ENCODE peak calls at places on chromosomes 2 and 18, in ten cellular contexts. One of them, this sample, is unnamed. For H3K4me1, the result is how much of the 10 kb centered on the place peaks cover.

GRCh38 chr2:233261819-233262555 is 10.5 kb downstream of the ATG16L1 start:
- DNase-seq in cardiac muscle cell: no peak
- DNase-seq in psoas muscle: no peak
- DNase-seq in left ventricle myocardium inferior: no peak
- DNase-seq in upper lobe of left lung: no peak
- DNase-seq in MM.1S: no peak
- DNase-seq in stomach: no peak
- DNase-seq in IMR-90: no peak
- DNase-seq in A673: no peak
- DNase-seq in OCI-LY7: no peak
- DNase-seq in this sample: no peak

GRCh38 chr2:48434101-48434500 is 95.9 kb upstream of the STON1 start:
- DNase-seq in cardiac muscle cell: no peak
- DNase-seq in psoas muscle: no peak
- DNase-seq in left ventricle myocardium inferior: no peak
- DNase-seq in upper lobe of left lung: no peak
- DNase-seq in MM.1S: no peak
- DNase-seq in stomach: no peak
- DNase-seq in IMR-90: no peak
- DNase-seq in A673: no peak
- DNase-seq in OCI-LY7: no peak
- DNase-seq in this sample: no peak

GRCh38 chr2:191180712-191181111 is 29.9 kb upstream of the STAT4 start:
- DNase-seq in cardiac muscle cell: no peak
- DNase-seq in psoas muscle: no peak
- DNase-seq in left ventricle myocardium inferior: no peak
- DNase-seq in upper lobe of left lung: no peak
- DNase-seq in MM.1S: no peak
- DNase-seq in stomach: no peak
- DNase-seq in IMR-90: peak
- DNase-seq in A673: no peak
- DNase-seq in OCI-LY7: no peak
- DNase-seq in this sample: no peak

GRCh38 chr2:239753537-239753936 is 271.6 kb downstream of the NDUFA10 start:
- DNase-seq in cardiac muscle cell: no peak
- DNase-seq in psoas muscle: no peak
- DNase-seq in left ventricle myocardium inferior: no peak
- DNase-seq in upper lobe of left lung: peak
- DNase-seq in MM.1S: no peak
- DNase-seq in stomach: no peak
- DNase-seq in IMR-90: no peak
- DNase-seq in A673: no peak
- DNase-seq in OCI-LY7: no peak
- DNase-seq in this sample: no peak

GRCh38 chr18:80009661-80010550 is 21.5 kb upstream of the TXNL4A start:
- DNase-seq in cardiac muscle cell: no peak
- DNase-seq in psoas muscle: peak
- DNase-seq in left ventricle myocardium inferior: peak
- DNase-seq in upper lobe of left lung: no peak
- DNase-seq in MM.1S: no peak
- DNase-seq in stomach: peak
- DNase-seq in IMR-90: peak
- DNase-seq in A673: no peak
- DNase-seq in OCI-LY7: no peak
- DNase-seq in this sample: no peak

GRCh38 chr18:25726278-25726677 is 364.1 kb downstream of the SS18 start:
- DNase-seq in cardiac muscle cell: no peak
- DNase-seq in psoas muscle: no peak
- DNase-seq in left ventricle myocardium inferior: no peak
- DNase-seq in upper lobe of left lung: no peak
- DNase-seq in MM.1S: no peak
- DNase-seq in stomach: no peak
- DNase-seq in IMR-90: peak
- DNase-seq in A673: no peak
- DNase-seq in OCI-LY7: no peak
- DNase-seq in this sample: peak

GRCh38 chr2:156332452-156333273 is at the start of gene NR4A2:
- DNase-seq in cardiac muscle cell: peak
- DNase-seq in psoas muscle: peak
- DNase-seq in left ventricle myocardium inferior: peak
- DNase-seq in upper lobe of left lung: peak
- DNase-seq in MM.1S: peak
- DNase-seq in stomach: peak
- DNase-seq in IMR-90: peak
- DNase-seq in A673: peak
- DNase-seq in OCI-LY7: no peak
- DNase-seq in this sample: no peak

GRCh38 chr2:98277156-98277859 is 68.9 kb upstream of the CNGA3 start:
- DNase-seq in cardiac muscle cell: no peak
- DNase-seq in psoas muscle: no peak
- DNase-seq in left ventricle myocardium inferior: no peak
- DNase-seq in upper lobe of left lung: no peak
- DNase-seq in MM.1S: no peak
- DNase-seq in stomach: no peak
- DNase-seq in IMR-90: no peak
- DNase-seq in A673: no peak
- DNase-seq in OCI-LY7: no peak
- DNase-seq in this sample: no peak

GRCh38 chr2:231683907-231684306 is 24.4 kb upstream of the PTMA start:
- DNase-seq in cardiac muscle cell: no peak
- DNase-seq in psoas muscle: no peak
- DNase-seq in left ventricle myocardium inferior: no peak
- DNase-seq in upper lobe of left lung: no peak
- DNase-seq in MM.1S: no peak
- DNase-seq in stomach: no peak
- DNase-seq in IMR-90: no peak
- DNase-seq in A673: no peak
- DNase-seq in OCI-LY7: peak
- DNase-seq in this sample: peak

GRCh38 chr2:231680992-231681852 is 27.1 kb upstream of the PTMA start:
- DNase-seq in cardiac muscle cell: peak
- DNase-seq in psoas muscle: peak
- DNase-seq in left ventricle myocardium inferior: peak
- DNase-seq in upper lobe of left lung: peak
- DNase-seq in MM.1S: no peak
- DNase-seq in stomach: peak
- DNase-seq in IMR-90: peak
- DNase-seq in A673: no peak
- DNase-seq in OCI-LY7: peak
- DNase-seq in this sample: peak

GRCh38 chr2:231684314-231685223 is 23.8 kb upstream of the PTMA start:
- DNase-seq in cardiac muscle cell: no peak
- DNase-seq in psoas muscle: no peak
- DNase-seq in left ventricle myocardium inferior: peak
- DNase-seq in upper lobe of left lung: peak
- DNase-seq in MM.1S: no peak
- DNase-seq in stomach: no peak
- DNase-seq in IMR-90: no peak
- DNase-seq in A673: no peak
- DNase-seq in OCI-LY7: peak
- DNase-seq in this sample: peak

GRCh38 chr2:231682546-231683291 is 25.6 kb upstream of the PTMA start:
- DNase-seq in cardiac muscle cell: no peak
- DNase-seq in psoas muscle: no peak
- DNase-seq in left ventricle myocardium inferior: no peak
- DNase-seq in upper lobe of left lung: no peak
- DNase-seq in MM.1S: no peak
- DNase-seq in stomach: no peak
- DNase-seq in IMR-90: no peak
- DNase-seq in A673: no peak
- DNase-seq in OCI-LY7: peak
- DNase-seq in this sample: peak

DNA sequence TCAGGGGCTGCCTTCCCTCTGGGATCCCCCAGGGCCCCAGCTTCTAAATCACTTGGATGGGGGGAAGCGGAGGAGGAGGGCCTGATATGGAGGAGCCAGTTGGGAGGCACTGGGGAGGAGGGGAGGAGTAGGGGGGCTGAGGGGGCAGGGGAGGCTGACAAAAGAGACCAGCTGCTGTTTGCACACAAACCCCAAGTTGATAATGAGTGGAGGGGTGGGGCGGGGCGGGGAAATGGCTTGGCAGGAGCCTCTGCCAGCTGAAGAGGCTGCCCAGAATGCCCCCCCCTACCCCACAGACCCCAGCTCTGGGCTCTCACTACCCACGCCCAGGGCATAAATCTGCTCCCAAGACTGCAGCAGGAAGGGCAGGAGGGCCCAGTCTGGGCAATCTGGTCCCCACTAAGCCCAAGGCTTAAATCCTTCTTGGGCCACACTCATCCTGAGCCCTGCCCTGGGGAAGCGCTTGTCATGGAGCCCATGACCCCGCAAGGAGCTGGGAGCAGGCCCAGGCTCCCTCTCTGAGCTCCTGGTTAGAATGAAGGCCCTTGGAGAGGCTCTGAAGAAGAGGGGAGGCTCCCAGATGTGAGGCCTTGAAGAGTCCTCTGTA is 24.9 kb upstream of the PTMA start:
- DNase-seq in cardiac muscle cell: no peak
- DNase-seq in psoas muscle: no peak
- DNase-seq in left ventricle myocardium inferior: no peak
- DNase-seq in upper lobe of left lung: no peak
- DNase-seq in MM.1S: no peak
- DNase-seq in stomach: no peak
- DNase-seq in IMR-90: no peak
- DNase-seq in A673: no peak
- DNase-seq in OCI-LY7: no peak
- DNase-seq in this sample: peak
- H3K4me1 ChIP-seq in cardiac muscle cell: under half
- H3K4me1 ChIP-seq in psoas muscle: under half
- H3K4me1 ChIP-seq in left ventricle myocardium inferior: under half
- H3K4me1 ChIP-seq in upper lobe of left lung: under half
- H3K4me1 ChIP-seq in MM.1S: under half
- H3K4me1 ChIP-seq in stomach: under half
- H3K4me1 ChIP-seq in IMR-90: under half
- H3K4me1 ChIP-seq in A673: under half
- H3K4me1 ChIP-seq in OCI-LY7: half or more
- H3K4me1 ChIP-seq in this sample: half or more

DNA sequence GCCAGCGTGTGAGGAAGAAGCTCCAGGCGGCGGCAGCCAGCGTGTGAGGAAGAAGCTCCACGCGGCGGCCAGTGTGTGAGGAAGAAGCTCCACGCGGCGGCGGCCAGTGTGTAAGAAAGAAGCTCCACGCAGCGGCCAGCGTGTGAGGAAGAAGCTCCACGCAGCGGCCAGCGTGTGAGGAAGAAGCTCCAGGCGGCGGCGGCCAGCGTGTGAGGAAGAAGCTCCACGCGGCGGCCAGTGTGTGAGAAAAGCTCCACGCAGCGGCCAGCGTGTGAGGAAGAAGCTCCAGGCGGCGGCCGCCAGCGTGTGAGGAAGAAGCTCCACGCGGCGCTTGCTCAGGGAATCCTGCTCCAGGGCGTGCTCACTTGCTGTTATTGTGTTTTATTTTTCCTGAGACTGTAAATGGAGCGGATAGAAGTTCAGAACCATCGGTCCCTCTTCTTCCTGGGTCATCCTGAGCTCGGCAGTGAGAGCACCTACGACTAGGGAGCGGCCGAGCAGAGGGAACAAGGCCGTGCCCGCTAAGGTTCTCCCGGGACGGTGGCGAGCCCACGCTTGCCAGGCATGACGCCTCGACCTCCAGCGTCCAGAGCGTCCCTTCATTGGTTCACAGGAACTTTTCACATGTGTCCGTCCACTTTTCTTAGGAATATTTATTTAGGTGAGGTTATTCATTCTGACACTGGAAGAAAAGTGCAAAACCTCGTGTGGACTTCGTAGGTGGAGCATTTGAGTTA is 94.2 kb downstream of the TMEM18 start:
- DNase-seq in cardiac muscle cell: no peak
- DNase-seq in psoas muscle: no peak
- DNase-seq in left ventricle myocardium inferior: no peak
- DNase-seq in upper lobe of left lung: no peak
- DNase-seq in MM.1S: no peak
- DNase-seq in stomach: no peak
- DNase-seq in IMR-90: no peak
- DNase-seq in A673: no peak
- DNase-seq in OCI-LY7: no peak
- DNase-seq in this sample: no peak
- H3K4me1 ChIP-seq in cardiac muscle cell: under half
- H3K4me1 ChIP-seq in psoas muscle: under half
- H3K4me1 ChIP-seq in left ventricle myocardium inferior: under half
- H3K4me1 ChIP-seq in upper lobe of left lung: under half
- H3K4me1 ChIP-seq in MM.1S: under half
- H3K4me1 ChIP-seq in stomach: under half
- H3K4me1 ChIP-seq in IMR-90: under half
- H3K4me1 ChIP-seq in A673: under half
- H3K4me1 ChIP-seq in OCI-LY7: under half
- H3K4me1 ChIP-seq in this sample: under half

DNA sequence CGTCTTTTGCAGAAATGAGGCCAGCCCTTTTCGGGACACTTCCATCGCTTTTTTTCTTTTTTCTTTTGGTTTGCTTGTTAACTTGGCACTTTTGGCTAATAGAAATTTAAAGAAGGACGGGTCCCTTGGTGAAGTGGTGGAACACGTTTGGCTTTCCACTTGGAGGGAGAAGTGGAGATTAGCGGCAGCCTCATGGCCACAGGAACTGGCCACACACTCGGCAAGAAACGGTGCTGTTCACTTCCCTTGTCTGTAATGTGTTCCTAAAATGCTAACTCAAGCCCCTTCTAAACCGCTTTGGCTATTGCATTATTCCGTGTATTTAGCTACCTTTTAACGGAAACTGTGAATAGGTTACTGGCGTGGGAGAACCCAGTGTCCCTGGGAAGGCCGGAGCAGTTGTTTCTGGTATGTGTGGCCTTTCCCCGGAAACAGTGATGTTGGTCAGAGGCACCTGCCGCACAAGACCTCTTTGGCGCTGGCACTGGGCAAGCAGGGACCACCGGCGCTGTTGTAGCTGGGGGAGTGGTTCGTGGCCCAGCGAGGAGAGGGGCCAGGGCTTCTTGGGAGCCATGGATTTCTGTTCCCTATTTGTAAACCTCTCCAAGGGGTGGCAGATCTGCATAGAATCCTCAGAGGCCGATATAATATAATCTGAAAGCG is 981 bp downstream of the RAMP1 start:
- DNase-seq in cardiac muscle cell: no peak
- DNase-seq in psoas muscle: no peak
- DNase-seq in left ventricle myocardium inferior: no peak
- DNase-seq in upper lobe of left lung: peak
- DNase-seq in MM.1S: no peak
- DNase-seq in stomach: no peak
- DNase-seq in IMR-90: no peak
- DNase-seq in A673: no peak
- DNase-seq in OCI-LY7: no peak
- DNase-seq in this sample: no peak
- H3K4me1 ChIP-seq in cardiac muscle cell: under half
- H3K4me1 ChIP-seq in psoas muscle: under half
- H3K4me1 ChIP-seq in left ventricle myocardium inferior: half or more
- H3K4me1 ChIP-seq in upper lobe of left lung: under half
- H3K4me1 ChIP-seq in MM.1S: under half
- H3K4me1 ChIP-seq in stomach: half or more
- H3K4me1 ChIP-seq in IMR-90: under half
- H3K4me1 ChIP-seq in A673: under half
- H3K4me1 ChIP-seq in OCI-LY7: under half
- H3K4me1 ChIP-seq in this sample: under half

GRCh38 chr18:57747809-57748680 is 55.1 kb downstream of the ATP8B1 start:
- DNase-seq in cardiac muscle cell: no peak
- DNase-seq in psoas muscle: no peak
- DNase-seq in left ventricle myocardium inferior: no peak
- DNase-seq in upper lobe of left lung: no peak
- DNase-seq in MM.1S: no peak
- DNase-seq in stomach: no peak
- DNase-seq in IMR-90: no peak
- DNase-seq in A673: no peak
- DNase-seq in OCI-LY7: peak
- DNase-seq in this sample: peak

GRCh38 chr18:57744211-57744694 is 58.9 kb downstream of the ATP8B1 start:
- DNase-seq in cardiac muscle cell: no peak
- DNase-seq in psoas muscle: no peak
- DNase-seq in left ventricle myocardium inferior: no peak
- DNase-seq in upper lobe of left lung: no peak
- DNase-seq in MM.1S: no peak
- DNase-seq in stomach: peak
- DNase-seq in IMR-90: peak
- DNase-seq in A673: no peak
- DNase-seq in OCI-LY7: no peak
- DNase-seq in this sample: no peak

GRCh38 chr18:57753063-57753462 is 50.1 kb downstream of the ATP8B1 start:
- DNase-seq in cardiac muscle cell: no peak
- DNase-seq in psoas muscle: no peak
- DNase-seq in left ventricle myocardium inferior: no peak
- DNase-seq in upper lobe of left lung: no peak
- DNase-seq in MM.1S: no peak
- DNase-seq in stomach: no peak
- DNase-seq in IMR-90: no peak
- DNase-seq in A673: no peak
- DNase-seq in OCI-LY7: no peak
- DNase-seq in this sample: no peak

GRCh38 chr18:57749604-57749970 is 53.5 kb downstream of the ATP8B1 start:
- DNase-seq in cardiac muscle cell: no peak
- DNase-seq in psoas muscle: no peak
- DNase-seq in left ventricle myocardium inferior: no peak
- DNase-seq in upper lobe of left lung: no peak
- DNase-seq in MM.1S: no peak
- DNase-seq in stomach: no peak
- DNase-seq in IMR-90: no peak
- DNase-seq in A673: no peak
- DNase-seq in OCI-LY7: no peak
- DNase-seq in this sample: no peak

GRCh38 chr18:57748770-57749603 is 54.1 kb downstream of the ATP8B1 start:
- DNase-seq in cardiac muscle cell: no peak
- DNase-seq in psoas muscle: no peak
- DNase-seq in left ventricle myocardium inferior: no peak
- DNase-seq in upper lobe of left lung: no peak
- DNase-seq in MM.1S: peak
- DNase-seq in stomach: peak
- DNase-seq in IMR-90: peak
- DNase-seq in A673: peak
- DNase-seq in OCI-LY7: peak
- DNase-seq in this sample: peak
- H3K4me1 ChIP-seq in cardiac muscle cell: under half
- H3K4me1 ChIP-seq in psoas muscle: under half
- H3K4me1 ChIP-seq in left ventricle myocardium inferior: under half
- H3K4me1 ChIP-seq in upper lobe of left lung: under half
- H3K4me1 ChIP-seq in MM.1S: under half
- H3K4me1 ChIP-seq in stomach: half or more
- H3K4me1 ChIP-seq in IMR-90: under half
- H3K4me1 ChIP-seq in A673: under half
- H3K4me1 ChIP-seq in OCI-LY7: under half
- H3K4me1 ChIP-seq in this sample: under half